ENCODE peak calls at places on chromosomes 6 and 20, in ten cellular contexts. F is neural crest cell, M is H9, B is AG09309, W is brain microvascular endothelial cell, S is GM06990, A is prostate gland, Q is heart right ventricle, Z is GM12865, D is A549. Y is an unnamed sample.

GRCh38 chr6:24072038-24072746 is 53.8 kb upstream of the NRSN1 start:
- DNase-seq in F (no peak), M (no peak), B (no peak), W (no peak), S (no peak), A (no peak), Q (no peak), Z (peak; percentile 41), D (no peak), Y (no peak)

GRCh38 chr20:25622450-25623224 is 1.2 kb downstream of the NANP start:
- DNase-seq in F (no peak), M (no peak), B (no peak), W (no peak), S (no peak), A (no peak), Q (no peak), Z (no peak), D (no peak), Y (no peak)

GRCh38 chr6:87827291-87827690 is 125.3 kb upstream of the AKIRIN2 start:
- DNase-seq in F (no peak), M (no peak), B (no peak), W (no peak), S (no peak), A (no peak), Q (no peak), Z (no peak), D (no peak), Y (no peak)

GRCh38 chr6:54718541-54719023 is 128.0 kb upstream of the FAM83B start:
- DNase-seq in F (no peak), M (no peak), B (no peak), W (no peak), S (no peak), A (peak; percentile 19), Q (no peak), Z (no peak), D (no peak), Y (no peak)

GRCh38 chr20:63089051-63089907 is 82.5 kb upstream of the BHLHE23 start:
- DNase-seq in F (no peak), M (peak; percentile 40), B (no peak), W (no peak), S (no peak), A (no peak), Q (peak; percentile 3), Z (no peak), D (no peak), Y (no peak)

GRCh38 chr6:14406616-14407343 is 289.2 kb downstream of the CD83 start:
- DNase-seq in F (no peak), M (no peak), B (no peak), W (no peak), S (no peak), A (no peak), Q (no peak), Z (no peak), D (no peak), Y (no peak)

GRCh38 chr6:158595223-158595622 is 35.3 kb downstream of the TMEM181 start:
- DNase-seq in F (no peak), M (no peak), B (no peak), W (no peak), S (no peak), A (no peak), Q (no peak), Z (peak; percentile 28), D (no peak), Y (no peak)

GRCh38 chr20:3461191-3461874 is 9.5 kb upstream of the ATRN start:
- DNase-seq in F (no peak), M (no peak), B (no peak), W (peak; percentile 15), S (no peak), A (no peak), Q (no peak), Z (no peak), D (no peak), Y (no peak)

GRCh38 chr6:133995296-133995695 is 42.3 kb downstream of the TBPL1 start:
- DNase-seq in F (no peak), M (no peak), B (no peak), W (no peak), S (no peak), A (no peak), Q (no peak), Z (no peak), D (no peak), Y (no peak)

GRCh38 chr6:133989525-133989924 is 36.5 kb downstream of the TBPL1 start:
- DNase-seq in F (no peak), M (no peak), B (no peak), W (no peak), S (no peak), A (no peak), Q (no peak), Z (no peak), D (no peak), Y (no peak)

GRCh38 chr6:133990321-133990720 is 37.3 kb downstream of the TBPL1 start:
- DNase-seq in F (no peak), M (no peak), B (no peak), W (no peak), S (no peak), A (no peak), Q (no peak), Z (no peak), D (no peak), Y (no peak)

GRCh38 chr6:133992992-133993682 is 40.1 kb downstream of the TBPL1 start:
- DNase-seq in F (no peak), M (no peak), B (no peak), W (no peak), S (no peak), A (no peak), Q (no peak), Z (no peak), D (no peak), Y (no peak)

DNA sequence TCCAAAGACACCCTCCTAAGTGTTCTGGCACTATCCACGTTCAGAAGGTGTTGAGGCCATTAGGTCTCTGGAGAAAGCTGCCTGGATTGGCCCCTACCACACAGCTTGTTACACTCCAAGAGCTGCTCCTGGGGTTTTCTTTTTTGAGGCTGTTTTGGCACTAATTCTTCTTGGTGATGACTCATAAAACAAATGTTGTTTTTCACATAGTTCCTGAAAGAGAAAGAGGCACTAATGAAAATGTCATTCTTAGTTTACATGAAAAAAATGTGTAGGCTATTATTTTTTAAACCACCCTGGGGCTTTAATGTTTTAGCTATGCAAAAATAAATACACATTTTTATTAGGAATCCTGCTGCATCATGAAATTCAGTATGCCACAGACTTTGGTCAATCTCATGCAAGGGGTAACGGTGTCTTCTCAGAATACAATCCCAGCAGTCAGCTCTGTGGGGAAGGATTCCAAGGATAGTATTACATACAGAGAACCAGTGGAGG is 38.1 kb downstream of the TBPL1 start:
- DNase-seq in F (no peak), M (no peak), B (peak; percentile 80), W (peak; percentile 65), S (no peak), A (no peak), Q (no peak), Z (no peak), D (peak; percentile 20), Y (no peak)
- TF ChIP-seq CTCF in F (no peak), M (no peak), B (no peak), W (no peak), S (no peak), A (no peak), Q (no peak), Z (no peak), D (no peak), Y (no peak)

GRCh38 chr20:48326868-48327267 is 500.9 kb downstream of the PREX1 start:
- DNase-seq in F (no peak), M (no peak), B (no peak), W (no peak), S (no peak), A (no peak), Q (peak; percentile 42), Z (no peak), D (no peak), Y (no peak)

GRCh38 chr20:48332555-48332954 is 495.2 kb downstream of the PREX1 start:
- DNase-seq in F (no peak), M (no peak), B (no peak), W (no peak), S (no peak), A (no peak), Q (no peak), Z (no peak), D (no peak), Y (no peak)

GRCh38 chr20:48329216-48329615 is 498.6 kb downstream of the PREX1 start:
- DNase-seq in F (no peak), M (no peak), B (no peak), W (no peak), S (no peak), A (no peak), Q (no peak), Z (no peak), D (no peak), Y (no peak)

GRCh38 chr20:48331518-48332286 is 496.1 kb downstream of the PREX1 start:
- DNase-seq in F (no peak), M (no peak), B (no peak), W (no peak), S (no peak), A (no peak), Q (no peak), Z (no peak), D (no peak), Y (no peak)

DNA sequence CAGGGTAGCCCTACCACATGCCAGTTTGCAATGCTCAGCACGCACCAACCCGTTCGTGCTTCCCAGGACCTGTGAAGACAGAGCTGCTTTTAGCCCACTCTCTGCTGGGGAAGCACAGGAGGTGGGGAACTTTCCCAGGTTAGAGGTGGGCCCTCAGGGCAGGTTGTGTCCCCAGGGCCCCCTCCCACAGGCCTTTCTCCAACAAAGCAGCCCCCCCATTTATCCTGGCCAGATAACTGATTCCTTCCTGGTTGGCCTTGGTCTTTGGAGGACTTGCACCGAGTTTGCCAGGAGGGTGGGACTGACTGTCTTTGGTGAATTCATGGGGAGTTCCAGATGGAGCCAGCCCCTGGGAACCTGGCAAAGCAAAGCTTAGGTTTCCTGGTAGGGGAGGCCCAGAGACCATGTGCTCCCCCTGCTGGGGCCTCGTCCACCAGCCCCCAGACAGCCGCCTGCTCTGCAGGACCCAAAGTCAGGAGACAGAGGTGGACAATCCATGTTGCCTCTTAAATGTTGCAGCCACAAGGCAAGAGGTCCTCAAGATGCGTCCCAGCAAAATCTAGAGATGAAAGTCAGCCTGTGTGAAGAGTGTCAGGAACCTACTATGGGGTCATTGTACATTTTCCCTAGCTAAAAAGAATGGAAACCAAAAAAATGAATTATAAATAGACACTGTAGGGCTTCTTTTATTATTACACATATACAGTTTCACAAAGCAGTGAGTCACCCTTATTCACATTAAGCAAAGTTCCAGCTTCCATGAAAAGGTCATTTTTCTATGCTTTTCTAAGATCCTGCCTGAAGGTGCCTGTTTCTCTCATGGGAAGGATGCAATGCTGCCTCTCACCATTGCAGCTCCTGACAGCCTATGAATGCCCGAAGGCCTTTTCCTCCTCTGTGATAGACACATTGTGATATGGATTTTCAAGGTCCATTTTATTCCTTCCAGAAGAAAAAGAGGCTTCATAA is 497.8 kb downstream of the PREX1 start:
- DNase-seq in F (peak; percentile 25), M (peak; percentile 55), B (no peak), W (no peak), S (no peak), A (no peak), Q (no peak), Z (peak; percentile 29), D (peak; percentile 16), Y (peak; percentile 56)
- TF ChIP-seq CTCF in F (peak; percentile 47), M (peak; percentile 66), B (peak; percentile 9), W (peak; percentile 65), S (peak; percentile 62), A (no peak), Q (peak; percentile 18), Z (peak; percentile 36), D (peak; percentile 25), Y (peak; percentile 29)

GRCh38 chr20:2122921-2123320 is 21.3 kb downstream of the STK35 start:
- DNase-seq in F (no peak), M (no peak), B (no peak), W (peak; percentile 26), S (no peak), A (no peak), Q (no peak), Z (no peak), D (no peak), Y (no peak)
- TF ChIP-seq CTCF in F (no peak), M (no peak), B (no peak), W (no peak), S (no peak), A (no peak), Q (no peak), Z (no peak), D (no peak), Y (no peak)

DNA sequence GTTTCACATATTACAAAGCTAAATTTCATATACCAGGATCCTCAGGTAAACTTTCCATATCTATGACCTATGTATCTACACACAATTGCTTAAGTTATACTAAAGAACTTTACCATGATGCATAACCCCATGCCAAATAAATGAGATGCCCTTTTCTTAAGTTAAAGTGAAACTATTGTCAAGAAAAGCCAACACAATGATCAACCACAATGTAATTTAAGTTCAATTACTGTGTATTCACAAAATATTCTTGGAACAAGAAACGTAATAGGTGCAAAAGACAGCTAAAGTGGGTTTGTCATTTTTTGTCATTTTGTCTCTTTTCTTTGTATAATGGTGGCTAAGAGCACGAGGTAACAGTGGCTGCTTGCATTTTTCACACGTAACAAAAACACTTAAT is 158.0 kb upstream of the SHLD1 start:
- DNase-seq in F (no peak), M (no peak), B (no peak), W (no peak), S (no peak), A (no peak), Q (no peak), Z (no peak), D (no peak), Y (no peak)
- TF ChIP-seq CTCF in F (no peak), M (no peak), B (no peak), W (no peak), S (no peak), A (no peak), Q (no peak), Z (no peak), D (no peak), Y (no peak)

Y was measured in GM20000.